ENCODE peak calls at places on chromosomes 2 and 18, in eight cellular contexts. Y is astrocyte of the spinal cord, S is fibroblast of lung, C is K562, I is AG10803, L is lower leg skin, R is choroid plexus epithelial cell, Q is HFFc6. W is an unnamed sample.

GRCh38 chr2:240512109-240512485 is 45.7 kb downstream of the ANKMY1 start:
- DNase-seq in S (no peak), L (peak), I (no peak), R (no peak), Y (no peak), C (no peak), Q (no peak), W (no peak)

GRCh38 chr2:173574713-173575112 is 220.0 kb downstream of the CDCA7 start:
- DNase-seq in C (no peak), Q (peak), L (no peak), I (peak), R (peak), S (peak), Y (peak), W (no peak)

GRCh38 chr2:237616373-237617304 is 10.7 kb upstream of the LRRFIP1 start:
- DNase-seq in Y (peak), L (no peak), I (peak), R (peak), Q (peak), C (no peak), S (peak), W (peak)

GRCh38 chr2:55052087-55053061 is 2.1 kb upstream of the RTN4 start:
- DNase-seq in L (no peak), Y (no peak), S (peak), I (no peak), R (no peak), C (no peak), Q (no peak), W (no peak)

GRCh38 chr18:9914584-9915290 is 921 bp downstream of the VAPA start:
- DNase-seq in I (peak), R (peak), C (no peak), Q (peak), Y (peak), L (peak), S (peak), W (peak)

GRCh38 chr18:24497052-24497754 is 36.8 kb downstream of the HRH4 start:
- DNase-seq in Y (peak), L (no peak), R (peak), I (peak), S (peak), Q (peak), C (no peak), W (no peak)

GRCh38 chr18:44826418-44827259 is 146.0 kb downstream of the SETBP1 start:
- DNase-seq in Q (peak), L (peak), C (no peak), S (peak), I (peak), R (peak), Y (peak), W (peak)

GRCh38 chr2:102826904-102827303 is 65.1 kb downstream of the TMEM182 start:
- DNase-seq in Y (peak), R (peak), S (peak), L (no peak), I (peak), Q (no peak), C (no peak), W (no peak)

GRCh38 chr2:54581326-54582039 is 125.4 kb downstream of the SPTBN1 start:
- DNase-seq in C (no peak), Q (no peak), I (no peak), Y (no peak), R (no peak), S (no peak), L (no peak), W (no peak)

GRCh38 chr18:22840606-22841144 is 92.5 kb upstream of the RBBP8 start:
- DNase-seq in C (no peak), R (no peak), S (peak), L (no peak), I (peak), Q (peak), Y (no peak), W (peak)

GRCh38 chr2:214587442-214587841 is 176.6 kb downstream of the VWC2L start:
- DNase-seq in Q (no peak), R (peak), L (no peak), Y (no peak), I (no peak), C (peak), S (no peak), W (no peak)
- TF ChIP-seq CTCF in Q (peak), R (peak), L (no peak), Y (peak), I (no peak), C (peak), S (no peak), W (peak)

GRCh38 chr2:171142398-171142797 is 18.3 kb downstream of the TLK1 start:
- DNase-seq in Y (no peak), R (no peak), L (no peak), Q (no peak), S (no peak), I (no peak), C (no peak), W (no peak)

GRCh38 chr2:171143670-171144062 is 17.0 kb downstream of the TLK1 start:
- DNase-seq in L (no peak), S (no peak), Q (no peak), I (no peak), C (no peak), Y (no peak), R (no peak), W (no peak)

GRCh38 chr2:171139860-171140259 is 20.8 kb downstream of the TLK1 start:
- DNase-seq in S (no peak), Y (no peak), Q (no peak), R (no peak), C (no peak), L (no peak), I (no peak), W (no peak)

GRCh38 chr2:171146071-171146470 is 14.6 kb downstream of the TLK1 start:
- DNase-seq in C (no peak), S (no peak), I (no peak), Y (no peak), L (no peak), Q (no peak), R (no peak), W (no peak)

GRCh38 chr2:171141320-171141719 is 19.4 kb downstream of the TLK1 start:
- DNase-seq in I (peak), C (no peak), S (peak), L (no peak), Q (peak), R (peak), Y (no peak), W (no peak)
- TF ChIP-seq CTCF in I (no peak), C (peak), S (no peak), L (no peak), Q (peak), R (no peak), Y (no peak), W (no peak)

DNA sequence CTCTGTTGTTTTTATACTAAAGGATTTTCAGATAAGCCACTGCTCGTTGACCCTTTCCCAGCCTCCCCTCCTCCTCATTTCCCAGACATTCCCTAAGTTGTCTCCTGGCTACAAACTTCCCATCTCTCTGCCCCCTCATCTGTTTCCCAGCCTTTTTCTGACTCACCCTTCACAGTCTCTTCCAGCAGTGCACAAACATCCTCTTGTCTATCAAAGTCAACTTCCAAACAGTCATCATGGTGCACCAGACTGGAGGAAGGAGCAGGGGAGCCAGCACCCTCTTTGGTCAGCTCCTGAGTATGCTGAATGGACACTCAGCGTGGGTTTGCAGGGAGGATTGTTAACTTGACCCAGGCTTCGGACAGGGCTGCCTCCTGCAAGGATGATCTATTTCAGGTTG is 26.6 kb upstream of the SPRED2 start:
- DNase-seq in I (no peak), C (no peak), Y (no peak), Q (no peak), R (no peak), S (peak), L (no peak), W (no peak)
- TF ChIP-seq CTCF in I (no peak), C (no peak), Y (no peak), Q (no peak), R (no peak), S (no peak), L (no peak), W (no peak)

GRCh38 chr18:77061946-77062517 is 70.6 kb downstream of the MBP start:
- DNase-seq in I (no peak), Q (no peak), Y (peak), C (no peak), L (peak), R (peak), S (no peak), W (no peak)
- TF ChIP-seq CTCF in I (no peak), Q (peak), Y (peak), C (no peak), L (no peak), R (peak), S (no peak), W (no peak)

GRCh38 chr2:78993518-78994148 is 31.9 kb upstream of the REG3G start:
- DNase-seq in I (no peak), S (no peak), L (no peak), C (no peak), R (no peak), Q (no peak), Y (no peak), W (no peak)

GRCh38 chr2:78994789-78995188 is 30.7 kb upstream of the REG3G start:
- DNase-seq in Q (no peak), S (no peak), R (no peak), L (no peak), Y (no peak), I (no peak), C (no peak), W (no peak)

GRCh38 chr2:78992451-78992806 is 33.1 kb upstream of the REG3G start:
- DNase-seq in Y (peak), S (no peak), I (no peak), R (peak), C (no peak), Q (no peak), L (no peak), W (no peak)

GRCh38 chr2:78992807-78993517 is 32.5 kb upstream of the REG3G start:
- DNase-seq in R (no peak), Q (no peak), C (no peak), Y (no peak), I (no peak), S (no peak), L (no peak), W (no peak)
- TF ChIP-seq CTCF in R (no peak), Q (no peak), C (no peak), Y (no peak), I (no peak), S (no peak), L (no peak), W (no peak)

GRCh38 chr2:193240752-193241151 is 1046.0 kb upstream of the TMEFF2 start:
- DNase-seq in Q (no peak), S (no peak), Y (no peak), R (no peak), I (no peak), C (no peak), L (no peak), W (no peak)
- TF ChIP-seq CTCF in Q (no peak), S (no peak), Y (peak), R (peak), I (no peak), C (no peak), L (no peak), W (no peak)